ENCODE peak calls at places on chromosomes 7 and 10, in nine cellular contexts. K is uterus, Y is adrenal gland, I is ovary, W is transverse colon, A is heart left ventricle, D is IMR-90, M is prostate gland, C is spleen. X is an unnamed sample.
A peak's percentile ranks its signal among the peaks of the same experiment; 100 is the strongest.

GRCh38 chr10:17026686-17027485 is 102.7 kb downstream of the CUBN start:
- DNase-seq in A (no peak), D (peak; percentile 32), W (no peak), Y (no peak), M (no peak), C (no peak), K (no peak), I (no peak), X (no peak)

GRCh38 chr7:40709077-40709964 is 574.5 kb downstream of the SUGCT start:
- DNase-seq in A (no peak), K (no peak), D (no peak), Y (no peak), W (no peak), M (no peak), C (no peak), I (no peak), X (no peak)

GRCh38 chr10:122326385-122326784 is 48.1 kb upstream of the PLEKHA1 start:
- DNase-seq in D (no peak), K (no peak), Y (no peak), A (no peak), M (no peak), C (no peak), I (no peak), W (no peak), X (no peak)

GRCh38 chr7:24069751-24070150 is 214.2 kb upstream of the NPY start:
- DNase-seq in A (no peak), Y (no peak), M (no peak), I (no peak), D (no peak), W (no peak), C (no peak), K (no peak), X (no peak)

GRCh38 chr7:51344406-51344805 is 27.8 kb upstream of the COBL start:
- DNase-seq in I (no peak), W (no peak), K (no peak), D (no peak), A (no peak), C (no peak), Y (no peak), M (no peak), X (peak; percentile 94)

GRCh38 chr10:22761569-22762220 is 47.3 kb upstream of the PIP4K2A start:
- DNase-seq in K (no peak), Y (no peak), I (no peak), A (no peak), W (no peak), C (no peak), M (no peak), D (peak; percentile 6), X (no peak)

GRCh38 chr10:132977807-132978206 is 35.4 kb upstream of the CFAP46 start:
- DNase-seq in M (no peak), K (no peak), I (no peak), A (no peak), C (peak; percentile 56), Y (no peak), W (no peak), D (no peak), X (no peak)

GRCh38 chr7:16940777-16941176 is 59.0 kb upstream of the AGR3 start:
- DNase-seq in C (no peak), W (no peak), I (no peak), K (no peak), Y (no peak), A (no peak), M (no peak), D (no peak), X (no peak)

GRCh38 chr7:29749701-29750321 is 56.5 kb upstream of the WIPF3 start:
- DNase-seq in M (no peak), C (no peak), D (no peak), A (no peak), Y (no peak), W (no peak), K (no peak), I (no peak), X (no peak)

GRCh38 chr10:98326621-98327027 is 58.6 kb upstream of the LOXL4 start:
- DNase-seq in C (no peak), A (no peak), D (no peak), I (no peak), Y (peak; percentile 70), K (no peak), W (no peak), M (no peak), X (peak; percentile 33)

GRCh38 chr7:359226-359775 is 69.3 kb downstream of the FOXL3 start:
- DNase-seq in K (no peak), M (no peak), Y (no peak), W (no peak), D (no peak), I (no peak), A (no peak), C (peak; percentile 59), X (peak; percentile 5)

DNA sequence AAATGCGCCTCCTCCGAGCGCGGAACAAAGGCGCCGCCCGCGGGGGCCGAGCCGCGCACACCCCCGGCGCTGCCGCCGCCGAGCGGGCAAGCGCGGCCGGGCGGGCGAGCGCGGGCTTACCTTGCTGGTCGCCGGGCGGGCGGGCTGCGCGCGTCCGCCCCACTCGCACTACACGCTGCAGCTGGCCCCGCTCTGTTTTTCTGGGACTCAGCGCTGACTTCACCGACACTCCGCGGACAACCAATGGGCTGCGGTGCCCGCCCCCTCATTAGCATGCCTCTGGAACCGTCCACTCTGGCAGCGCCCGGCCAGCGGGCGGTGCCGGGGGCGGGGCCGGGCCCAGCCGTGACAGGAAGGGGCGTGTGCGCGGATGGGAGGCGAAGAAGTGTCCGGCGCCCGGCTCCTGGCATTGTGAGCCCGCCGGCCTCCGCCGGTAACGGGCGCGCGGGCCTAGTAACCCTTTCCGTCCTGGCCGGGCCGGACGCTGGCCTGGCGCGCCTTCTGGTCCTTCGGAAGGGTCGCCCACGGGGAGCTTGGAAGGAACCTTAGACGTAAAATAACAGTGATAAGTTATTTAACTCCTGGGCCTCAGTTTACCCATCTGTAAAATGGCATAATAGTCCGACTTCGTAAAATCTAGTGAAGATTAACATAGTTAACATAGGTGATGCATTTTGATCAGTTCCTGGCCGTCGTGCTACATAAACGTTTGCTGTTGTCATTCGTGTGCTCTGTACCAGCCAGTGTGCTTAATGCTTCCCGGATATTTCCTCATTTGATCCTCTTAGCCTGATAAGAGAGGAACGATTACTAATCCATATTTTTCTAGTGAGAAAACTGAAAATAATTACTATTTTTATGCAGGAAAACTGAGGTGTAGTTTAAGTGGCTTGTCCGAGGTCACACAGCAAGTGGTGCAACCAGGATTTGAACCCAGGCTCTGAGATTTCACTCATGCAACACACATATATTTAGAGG is at the start of gene SORBS1:
- DNase-seq in W (peak; percentile 97), C (peak; percentile 98), I (peak; percentile 95), K (peak; percentile 97), M (peak; percentile 97), A (peak; percentile 97), Y (peak; percentile 99), D (peak; percentile 91), X (peak; percentile 98)
- TF ChIP-seq POLR2A in W (peak; percentile 83), C (no peak), I (peak; percentile 71), K (peak; percentile 100), M (peak; percentile 99), A (peak; percentile 99), Y (peak; percentile 98), D (peak; percentile 55), X (peak; percentile 88)

DNA sequence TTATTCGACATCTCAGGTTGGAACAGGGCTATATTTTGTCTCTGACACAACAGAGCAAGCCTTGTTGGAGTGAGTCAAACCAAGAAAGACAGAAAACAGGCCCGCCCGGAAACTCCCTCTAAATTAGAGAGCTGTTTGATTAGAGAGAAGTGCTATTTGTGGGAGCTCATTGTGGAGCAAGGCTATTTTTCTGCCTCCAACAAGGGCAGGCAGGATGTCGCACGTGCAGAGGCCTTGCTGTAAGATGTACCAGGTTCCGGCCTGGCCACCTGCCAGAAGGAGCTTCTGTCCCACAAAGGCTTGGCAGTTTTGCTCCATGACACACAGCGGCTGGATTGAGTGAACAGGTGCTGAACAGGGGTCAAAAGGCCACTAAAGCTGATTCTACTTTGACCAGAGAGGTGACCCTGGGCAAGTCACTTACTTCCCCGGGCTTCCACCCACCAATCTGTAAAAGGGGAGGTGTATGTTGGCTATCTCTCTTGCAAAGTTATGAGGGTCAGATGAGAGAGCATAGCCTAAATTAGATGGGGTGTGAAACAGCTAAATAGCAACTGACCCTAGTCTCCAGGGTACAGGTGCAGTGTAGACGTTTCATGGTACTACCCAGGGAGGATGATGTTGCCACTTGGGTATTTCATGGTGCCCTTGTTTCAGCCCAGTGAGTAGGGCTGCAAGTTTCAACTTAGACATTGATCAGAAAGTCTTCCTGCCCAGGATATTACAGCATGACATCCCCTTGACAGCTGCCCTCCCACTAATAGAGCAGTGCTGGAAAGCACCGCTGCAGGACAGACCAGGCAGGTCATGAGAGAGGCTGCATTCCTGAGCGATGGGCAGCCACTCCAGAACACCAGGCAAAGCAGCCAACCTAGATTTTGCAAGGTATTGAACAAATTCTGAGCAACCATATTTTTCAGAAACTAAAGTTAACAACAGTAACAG is 62.0 kb downstream of the VSTM4 start:
- DNase-seq in W (no peak), Y (peak; percentile 89), A (peak; percentile 47), M (peak; percentile 26), I (no peak), D (no peak), K (no peak), C (no peak), X (no peak)
- H3K27ac ChIP-seq in W (no peak overlapping the region), Y (peak overlapping the region; percentile 66), A (peak overlapping the region; percentile 69), M (no peak overlapping the region), I (no peak overlapping the region), D (no peak overlapping the region), K (no peak overlapping the region), C (no peak overlapping the region), X (no peak overlapping the region)

DNA sequence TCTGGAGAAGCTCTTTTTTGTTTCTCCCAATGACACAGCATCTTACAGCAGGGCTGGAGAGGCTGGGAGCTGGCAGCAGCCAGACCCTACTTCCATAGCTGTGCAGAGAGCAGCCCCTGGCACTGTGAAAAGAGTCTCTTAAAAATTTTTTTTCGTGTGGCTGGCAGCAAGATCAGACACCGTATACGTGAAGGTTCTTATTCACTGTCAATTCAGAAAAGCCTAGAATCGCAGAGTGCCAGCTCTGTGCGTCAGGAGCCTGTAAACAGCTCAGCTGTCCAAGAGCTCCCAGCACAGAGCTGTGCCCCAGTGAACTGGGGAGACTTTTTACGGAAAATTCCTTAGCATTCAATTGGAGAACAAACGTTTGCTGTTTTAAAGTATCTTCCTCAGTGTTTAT is 6.5 kb downstream of the BAG3 start:
- DNase-seq in K (no peak), I (no peak), D (peak; percentile 48), Y (peak; percentile 82), M (peak; percentile 62), W (peak; percentile 25), C (no peak), A (no peak), X (no peak)
- H3K4me1 ChIP-seq in K (peaks cover 24% of the 10 kb centered on the region), I (peaks cover 23% of the 10 kb centered on the region), D (peaks cover 45% of the 10 kb centered on the region), Y (peaks cover 39% of the 10 kb centered on the region), M (peaks cover 15% of the 10 kb centered on the region), W (peaks cover 57% of the 10 kb centered on the region), C (peaks cover 59% of the 10 kb centered on the region), A (peaks cover 86% of the 10 kb centered on the region), X (peaks cover 80% of the 10 kb centered on the region)

GRCh38 chr7:27096756-27097514 is 1.1 kb upstream of the HOXA1 start:
- DNase-seq in K (peak; percentile 52), Y (peak; percentile 71), I (peak; percentile 37), C (peak; percentile 88), D (peak; percentile 64), M (no peak), A (no peak), W (peak; percentile 52), X (no peak)
- TF ChIP-seq POLR2A in K (no peak), Y (peak; percentile 42), I (no peak), C (no peak), D (peak; percentile 84), M (no peak), A (no peak), W (no peak), X (peak; percentile 29)

DNA sequence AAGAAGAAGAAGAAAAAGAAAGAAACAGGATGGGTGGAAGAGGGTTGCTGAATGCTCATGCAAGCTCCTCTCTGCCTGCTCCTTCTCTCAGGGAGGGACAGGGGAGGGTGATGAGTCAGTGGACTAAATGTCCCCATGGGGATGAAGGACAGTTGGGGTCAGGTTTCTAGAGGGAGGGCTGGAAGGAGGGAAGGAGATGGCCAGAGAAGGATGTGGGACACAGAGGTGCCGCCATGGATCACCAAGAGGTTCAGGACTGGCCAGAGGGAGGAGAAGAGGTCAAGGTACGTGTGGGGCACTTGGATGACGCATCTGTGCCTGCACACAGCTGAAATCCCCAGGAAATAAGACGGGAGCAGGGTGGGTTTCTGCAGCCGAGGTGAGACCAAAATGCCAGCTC is 88.9 kb upstream of the GTF2I start:
- DNase-seq in A (no peak), Y (no peak), M (no peak), C (no peak), W (no peak), I (no peak), D (no peak), K (no peak), X (no peak)
- H3K27ac ChIP-seq in A (no peak overlapping the region), Y (no peak overlapping the region), M (no peak overlapping the region), C (no peak overlapping the region), W (no peak overlapping the region), I (no peak overlapping the region), D (no peak overlapping the region), K (no peak overlapping the region), X (no peak overlapping the region)

X was measured in body of pancreas.